ENCODE peak calls at places on chromosomes 13 and 19, in seven cellular contexts. J is astrocyte of the spinal cord, L is T-helper 1 cell, K is RWPE1, I is nucleus accumbens, P is kidney tubule cell, H is head of caudate nucleus. C is an unnamed sample.

GRCh38 chr19:58252102-58252685 is 23.5 kb downstream of the ZNF544 start:
- DNase-seq in J (peak), H (no peak), K (no peak), L (no peak), P (no peak), I (no peak), C (no peak)

GRCh38 chr19:40380199-40381037 is 9.6 kb downstream of the HIPK4 start:
- DNase-seq in L (no peak), H (no peak), I (no peak), J (no peak), K (no peak), P (no peak), C (no peak)

GRCh38 chr19:39444598-39445257 is 654 bp upstream of the SUPT5H start:
- DNase-seq in K (no peak), I (no peak), L (no peak), J (no peak), P (peak), H (no peak), C (no peak)

GRCh38 chr13:29457299-29457698 is 138.2 kb downstream of the SLC7A1 start:
- DNase-seq in J (peak), P (peak), H (no peak), I (no peak), L (no peak), K (peak), C (no peak)

GRCh38 chr13:91804724-91805123 is 406.3 kb downstream of the GPC5 start:
- DNase-seq in L (no peak), H (no peak), K (no peak), I (no peak), P (no peak), J (no peak), C (no peak)

GRCh38 chr13:98216135-98216565 is 39.1 kb upstream of the RNF113B start:
- DNase-seq in L (no peak), P (peak), I (no peak), H (no peak), J (peak), K (no peak), C (no peak)

GRCh38 chr13:32278456-32278855 is 36.7 kb downstream of the ZAR1L start:
- DNase-seq in J (peak), I (no peak), P (peak), K (no peak), L (no peak), H (no peak), C (no peak)

GRCh38 chr19:21158523-21159135 is 16.8 kb downstream of the ZNF431 start:
- DNase-seq in I (no peak), H (no peak), L (no peak), J (peak), K (no peak), P (peak), C (no peak)

GRCh38 chr19:1811472-1811894 is 593 bp downstream of the ATP8B3 start:
- DNase-seq in L (no peak), K (peak), J (peak), H (no peak), P (peak), I (no peak), C (no peak)

GRCh38 chr13:43356566-43356965 is 333.2 kb downstream of the DNAJC15 start:
- DNase-seq in J (no peak), P (no peak), H (peak), K (no peak), I (no peak), L (no peak), C (no peak)

GRCh38 chr19:33905473-33905936 is 108.8 kb downstream of the KCTD15 start:
- DNase-seq in L (no peak), H (no peak), I (no peak), P (peak), J (peak), K (no peak), C (no peak)

GRCh38 chr19:46603195-46603637 is 2.1 kb downstream of the CALM3 start:
- DNase-seq in K (no peak), J (no peak), I (no peak), L (no peak), P (peak), H (no peak), C (no peak)

GRCh38 chr13:108377646-108378206 is 108.2 kb downstream of the TNFSF13B start:
- DNase-seq in P (no peak), L (no peak), K (no peak), J (no peak), I (peak), H (no peak), C (no peak)